ENCODE peak calls at places on chromosomes 13 and 19, in five cellular contexts. Y is neuronal stem cell, D is mesenchymal stem cell, L is trophoblast cell, H is H1. W is an unnamed sample.
A peak's percentile ranks its signal among the peaks of the same experiment; 100 is the strongest.

GRCh38 chr13:76319921-76320320 is 566.3 kb downstream of the KCTD12 start:
- DNase-seq in Y (no peak), D (no peak), L (no peak), H (no peak), W (no peak)

GRCh38 chr19:33905473-33905936 is 108.8 kb downstream of the KCTD15 start:
- DNase-seq in Y (peak; percentile 12), D (no peak), L (no peak), H (no peak), W (no peak)

GRCh38 chr19:18388328-18389094 is 2.6 kb downstream of the GDF15 start:
- DNase-seq in Y (peak; percentile 76), D (peak; percentile 57), L (peak; percentile 75), H (no peak), W (no peak)

GRCh38 chr19:4533835-4534424 is 1.1 kb downstream of the PLIN5 start:
- DNase-seq in Y (no peak), D (no peak), L (no peak), H (no peak), W (no peak)

GRCh38 chr13:50676602-50677001 is 166.9 kb downstream of the DLEU7 start:
- DNase-seq in Y (no peak), D (peak; percentile 61), L (peak; percentile 41), H (no peak), W (peak; percentile 44)

GRCh38 chr19:58385313-58386165 is 1.5 kb upstream of the RPS5 start:
- DNase-seq in Y (no peak), D (no peak), L (no peak), H (no peak), W (no peak)

GRCh38 chr13:21567714-21568113 is 36.3 kb downstream of the MICU2 start:
- DNase-seq in Y (no peak), D (no peak), L (no peak), H (no peak), W (peak; percentile 20)

GRCh38 chr13:45441633-45442032 is 23.1 kb upstream of the COG3 start:
- DNase-seq in Y (no peak), D (peak; percentile 41), L (no peak), H (no peak), W (peak; percentile 10)

GRCh38 chr13:51267581-51267980 is 45.4 kb downstream of the FAM124A start:
- DNase-seq in Y (no peak), D (peak; percentile 9), L (no peak), H (no peak), W (no peak)

GRCh38 chr13:23918208-23918607 is 20.9 kb upstream of the C1QTNF9B start:
- DNase-seq in Y (no peak), D (no peak), L (no peak), H (no peak), W (peak; percentile 38)

GRCh38 chr13:112844879-112845278 is 124.1 kb upstream of the MCF2L start:
- DNase-seq in Y (no peak), D (no peak), L (no peak), H (no peak), W (no peak)

GRCh38 chr13:102901615-102902305 is 55.9 kb downstream of the ERCC5 start:
- DNase-seq in Y (no peak), D (no peak), L (no peak), H (no peak), W (peak; percentile 17)

GRCh38 chr13:35888327-35888940 is 242.7 kb downstream of the DCLK1 start:
- DNase-seq in Y (no peak), D (no peak), L (no peak), H (no peak), W (peak; percentile 18)

GRCh38 chr13:60155978-60156377 is 7.8 kb downstream of the DIAPH3 start:
- DNase-seq in Y (no peak), D (no peak), L (no peak), H (no peak), W (peak; percentile 8)

GRCh38 chr13:103078145-103078544 is 11.9 kb upstream of the SLC10A2 start:
- DNase-seq in Y (no peak), D (no peak), L (no peak), H (no peak), W (no peak)

DNA sequence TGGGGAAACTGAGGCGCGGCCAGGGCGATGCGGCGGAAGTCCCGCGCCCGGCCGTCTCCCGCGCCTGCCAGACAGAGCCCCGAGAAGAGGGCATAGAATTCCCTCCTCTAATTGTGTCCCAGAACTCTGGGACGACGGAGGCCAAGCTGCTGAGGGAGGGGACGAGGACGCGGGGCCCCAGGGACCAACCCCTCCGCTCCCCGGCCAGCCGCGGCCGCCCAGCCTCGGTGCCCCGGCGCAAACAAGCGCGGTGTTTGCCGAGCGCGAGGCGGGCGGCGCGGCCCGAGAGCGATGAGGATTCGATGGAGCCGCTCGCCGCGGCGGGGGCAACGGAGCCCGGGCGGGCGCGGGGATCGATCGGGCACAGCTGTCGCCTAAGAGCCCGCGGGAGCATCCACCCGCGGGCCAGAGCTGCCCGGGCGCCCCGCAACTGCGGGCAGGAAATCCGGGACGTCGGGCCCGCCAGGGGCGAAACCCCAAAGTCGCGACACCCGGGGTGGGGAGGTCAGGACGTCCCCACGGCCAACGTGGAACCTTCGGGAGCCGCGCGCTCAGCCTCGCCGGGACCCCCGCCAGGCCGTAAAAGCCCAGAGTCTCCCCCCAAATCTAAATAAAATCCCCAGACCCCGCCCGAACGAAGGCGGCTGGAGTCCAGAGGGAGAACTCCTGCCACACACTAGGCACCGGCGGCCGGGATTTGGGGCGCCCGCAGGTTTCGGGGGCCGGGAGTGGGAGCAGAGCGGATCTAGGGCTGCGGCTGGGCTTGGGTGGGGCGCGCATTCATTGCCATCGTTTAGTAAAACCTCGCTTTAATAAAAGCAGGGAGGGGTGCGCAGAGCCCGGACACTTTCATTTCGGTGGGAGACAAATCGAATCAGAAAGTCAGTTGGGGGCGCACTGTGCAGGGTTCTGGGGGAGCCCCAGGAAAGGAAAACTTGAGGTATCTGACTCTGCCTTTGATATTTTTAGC is 3.6 kb upstream of the ONECUT3 start:
- DNase-seq in Y (no peak), D (no peak), L (no peak), H (no peak), W (no peak)
- H4K91ac ChIP-seq in Y (no peak overlapping the region), D (no peak overlapping the region), L (no peak overlapping the region), H (no peak overlapping the region), W (no peak overlapping the region)

GRCh38 chr13:74132152-74132767 is 1.9 kb downstream of the KLF12 start:
- DNase-seq in Y (no peak), D (peak; percentile 48), L (no peak), H (no peak), W (peak; percentile 39)
- H3K4me3 ChIP-seq in Y (peak overlapping the region; percentile 80), D (peak overlapping the region; percentile 63), L (no peak overlapping the region), H (peak overlapping the region; percentile 86), W (peak overlapping the region; percentile 82)

GRCh38 chr19:17080441-17080803 is 4.8 kb downstream of the MYO9B start:
- DNase-seq in Y (no peak), D (no peak), L (no peak), H (no peak), W (no peak)
- H4K91ac ChIP-seq in Y (no peak overlapping the region), D (no peak overlapping the region), L (no peak overlapping the region), H (no peak overlapping the region), W (peak overlapping the region; percentile 73)

GRCh38 chr19:45864629-45865082 is 530 bp downstream of the FOXA3 start:
- DNase-seq in Y (no peak), D (no peak), L (no peak), H (no peak), W (no peak)
- H3K4me3 ChIP-seq in Y (peak overlapping the region; percentile 91), D (peak overlapping the region; percentile 30), L (peak overlapping the region; percentile 55), H (peak overlapping the region; percentile 90), W (no peak overlapping the region)

W was measured in IMR-90.